ENCODE peak calls at places on chromosomes 7 and 10, in four cellular contexts. Z is K562, Q is HepG2, G is GM12878. S is an unnamed sample.
A peak's percentile ranks its signal among the peaks of the same experiment; 100 is the strongest.

GRCh38 chr7:73451780-73452398 is 18.3 kb downstream of the FZD9 start:
- DNase-seq in Z (peak; percentile 72), Q (peak; percentile 57), G (peak; percentile 9), S (peak; percentile 61)

GRCh38 chr10:77898323-77899079 is 28.1 kb downstream of the DLG5 start:
- DNase-seq in Z (no peak), Q (no peak), G (no peak), S (no peak)

GRCh38 chr10:124091646-124092269 is 1.6 kb downstream of the CHST15 start:
- DNase-seq in Z (no peak), Q (no peak), G (no peak), S (no peak)

GRCh38 chr10:21199501-21199900 is 302.4 kb upstream of the NEBL start:
- DNase-seq in Z (no peak), Q (no peak), G (no peak), S (no peak)

GRCh38 chr7:96303686-96304443 is 18.0 kb downstream of the SLC25A13 start:
- DNase-seq in Z (no peak), Q (no peak), G (no peak), S (no peak)

GRCh38 chr7:32088336-32088975 is 18.2 kb upstream of the PDE1C start:
- DNase-seq in Z (no peak), Q (no peak), G (no peak), S (no peak)

GRCh38 chr7:130901209-130901783 is 167.3 kb upstream of the KLF14 start:
- DNase-seq in Z (no peak), Q (no peak), G (no peak), S (peak; percentile 74)

GRCh38 chr7:45089314-45089891 is 634 bp upstream of the NACAD start:
- DNase-seq in Z (peak; percentile 90), Q (no peak), G (no peak), S (peak; percentile 61)

GRCh38 chr10:33653584-33654367 is 319.3 kb upstream of the NRP1 start:
- DNase-seq in Z (no peak), Q (no peak), G (no peak), S (no peak)

GRCh38 chr7:1377111-1377909 is 82.0 kb downstream of the MICALL2 start:
- DNase-seq in Z (no peak), Q (no peak), G (no peak), S (peak; percentile 55)

GRCh38 chr7:105007298-105007697 is 6.7 kb upstream of the KMT2E start:
- DNase-seq in Z (no peak), Q (no peak), G (no peak), S (no peak)

GRCh38 chr7:2030475-2031456 is 202.0 kb downstream of the MAD1L1 start:
- DNase-seq in Z (no peak), Q (no peak), G (no peak), S (no peak)

GRCh38 chr10:18886102-18886501 is 162.5 kb upstream of the MALRD1 start:
- DNase-seq in Z (no peak), Q (no peak), G (no peak), S (no peak)

GRCh38 chr7:121266307-121266894 is 62.4 kb upstream of the WNT16 start:
- DNase-seq in Z (no peak), Q (no peak), G (no peak), S (no peak)

GRCh38 chr7:143239822-143240221 is 18.0 kb downstream of the TAS2R40 start:
- DNase-seq in Z (no peak), Q (no peak), G (no peak), S (no peak)

GRCh38 chr10:96369890-96370574 is 11.2 kb upstream of the OPALIN start:
- DNase-seq in Z (no peak), Q (no peak), G (no peak), S (peak; percentile 48)

GRCh38 chr10:122051609-122052385 is 62.8 kb downstream of the TACC2 start:
- DNase-seq in Z (peak; percentile 11), Q (peak; percentile 70), G (no peak), S (peak; percentile 64)

GRCh38 chr10:36182059-36182654 is 540.1 kb upstream of the FZD8 start:
- DNase-seq in Z (no peak), Q (no peak), G (no peak), S (no peak)

GRCh38 chr10:19970707-19971106 is 154.5 kb downstream of the PLXDC2 start:
- DNase-seq in Z (no peak), Q (no peak), G (no peak), S (no peak)

GRCh38 chr10:78507761-78508160 is 474.1 kb downstream of the RPS24 start:
- DNase-seq in Z (no peak), Q (no peak), G (no peak), S (no peak)

GRCh38 chr10:92640110-92640509 is 47.2 kb downstream of the KIF11 start:
- DNase-seq in Z (no peak), Q (no peak), G (no peak), S (peak; percentile 41)

GRCh38 chr10:71375954-71376353 is 20.8 kb upstream of the CDH23 start:
- DNase-seq in Z (no peak), Q (peak; percentile 40), G (no peak), S (no peak)

GRCh38 chr10:130206216-130206737 is 70.1 kb downstream of the GLRX3 start:
- DNase-seq in Z (no peak), Q (no peak), G (no peak), S (no peak)

GRCh38 chr7:18727094-18727870 is 231.7 kb downstream of the HDAC9 start:
- DNase-seq in Z (no peak), Q (no peak), G (no peak), S (no peak)

GRCh38 chr7:129434846-129435318 is 650 bp downstream of the STRIP2 start:
- DNase-seq in Z (peak; percentile 65), Q (peak; percentile 2), G (no peak), S (no peak)

GRCh38 chr10:77526861-77527617 is 110.6 kb downstream of the KCNMA1 start:
- DNase-seq in Z (no peak), Q (no peak), G (no peak), S (no peak)

GRCh38 chr10:99395750-99396445 is 34.5 kb downstream of the GOT1 start:
- DNase-seq in Z (no peak), Q (peak; percentile 89), G (no peak), S (no peak)

GRCh38 chr10:50396491-50397311 is 145.4 kb upstream of the ASAH2 start:
- DNase-seq in Z (peak; percentile 37), Q (no peak), G (no peak), S (no peak)

GRCh38 chr7:118862733-118863132 is 638.2 kb downstream of the ANKRD7 start:
- DNase-seq in Z (no peak), Q (no peak), G (no peak), S (no peak)

GRCh38 chr7:108138911-108139310 is 8.8 kb upstream of the LAMB4 start:
- DNase-seq in Z (no peak), Q (no peak), G (no peak), S (no peak)

GRCh38 chr7:55132890-55133551 is 114.2 kb downstream of the EGFR start:
- DNase-seq in Z (no peak), Q (peak; percentile 75), G (no peak), S (peak; percentile 91)

GRCh38 chr7:14590206-14590605 is 312.3 kb downstream of the DGKB start:
- DNase-seq in Z (no peak), Q (no peak), G (no peak), S (no peak)

GRCh38 chr10:51300617-51301350 is 226.5 kb downstream of the PRKG1 start:
- DNase-seq in Z (no peak), Q (no peak), G (no peak), S (no peak)

GRCh38 chr10:119024882-119025281 is 4.6 kb upstream of the NANOS1 start:
- DNase-seq in Z (no peak), Q (no peak), G (no peak), S (no peak)

GRCh38 chr10:119025336-119025735 is 4.2 kb upstream of the NANOS1 start:
- DNase-seq in Z (no peak), Q (peak; percentile 40), G (no peak), S (no peak)

GRCh38 chr10:119025776-119026175 is 3.7 kb upstream of the NANOS1 start:
- DNase-seq in Z (no peak), Q (no peak), G (no peak), S (no peak)

GRCh38 chr10:119028900-119029612 is 458 bp upstream of the NANOS1 start:
- DNase-seq in Z (peak; percentile 97), Q (peak; percentile 84), G (peak; percentile 35), S (peak; percentile 91)

GRCh38 chr10:119026301-119027110 is 3.0 kb upstream of the NANOS1 start:
- DNase-seq in Z (no peak), Q (no peak), G (no peak), S (no peak)
- TF ChIP-seq MYC in Z (no peak), Q (no peak), G (no peak), S (no peak)

GRCh38 chr10:101311440-101312067 is 42.4 kb upstream of the BTRC start:
- DNase-seq in Z (no peak), Q (no peak), G (no peak), S (no peak)
- TF ChIP-seq REST in Z (no peak), Q (no peak), G (no peak), S (no peak)

GRCh38 chr10:5581670-5582566 is 57.2 kb downstream of the CALML3 start:
- DNase-seq in Z (no peak), Q (no peak), G (peak; percentile 55), S (no peak)
- H3K4me2 ChIP-seq in Z (no peak overlapping the region), Q (no peak overlapping the region), G (peak overlapping the region; percentile 93), S (no peak overlapping the region)

GRCh38 chr10:98300526-98300925 is 32.5 kb upstream of the LOXL4 start:
- DNase-seq in Z (no peak), Q (no peak), G (no peak), S (no peak)

GRCh38 chr10:98301664-98302319 is 33.8 kb upstream of the LOXL4 start:
- DNase-seq in Z (no peak), Q (peak; percentile 43), G (no peak), S (no peak)

GRCh38 chr10:98296514-98296913 is 28.5 kb upstream of the LOXL4 start:
- DNase-seq in Z (no peak), Q (no peak), G (no peak), S (no peak)

GRCh38 chr10:98295907-98296306 is 27.9 kb upstream of the LOXL4 start:
- DNase-seq in Z (no peak), Q (no peak), G (no peak), S (no peak)

GRCh38 chr10:98299341-98299740 is 31.3 kb upstream of the LOXL4 start:
- DNase-seq in Z (peak; percentile 20), Q (no peak), G (no peak), S (no peak)
- TF ChIP-seq MYC in Z (no peak), Q (no peak), G (no peak), S (no peak)

GRCh38 chr10:97498841-97499560 is at the start of gene UBTD1:
- DNase-seq in Z (peak; percentile 28), Q (peak; percentile 19), G (no peak), S (peak; percentile 13)

GRCh38 chr10:97497572-97498075 is 598 bp downstream of the MMS19 start:
- DNase-seq in Z (peak; percentile 75), Q (peak; percentile 69), G (peak; percentile 46), S (peak; percentile 97)

GRCh38 chr10:97500297-97500575 is 1.5 kb downstream of the UBTD1 start:
- DNase-seq in Z (no peak), Q (no peak), G (no peak), S (no peak)

GRCh38 chr10:97499561-97500296 is 1.0 kb downstream of the UBTD1 start:
- DNase-seq in Z (no peak), Q (no peak), G (no peak), S (peak; percentile 17)

GRCh38 chr10:97498076-97498840 is at the start of gene MMS19:
- DNase-seq in Z (peak; percentile 95), Q (peak; percentile 93), G (peak; percentile 77), S (peak; percentile 97)
- TF ChIP-seq REST in Z (peak; percentile 47), Q (no peak), G (no peak), S (no peak)